ENCODE peak calls at places on chromosomes 16 and 17, in eight cellular contexts. L is NCI-H2081; N is fibroblast of villous mesenchyme; R is stimulated activated CD4-positive, alpha-beta T cell treated with anti-CD3 and anti-CD28 coated beads, Interleukin-4, amount 100 ng/mL, for 1 hour; G is GM06990; C is NCI-H1092 treated with DMSO at 0.1 percent for 48 hours; J is T-helper 9 cell; V is EH. O is an unnamed sample.

GRCh38 chr17:43790311-43790940 is 10.2 kb downstream of the CFAP97D1 start:
- DNase-seq in L (no peak), N (no peak), R (no peak), G (no peak), C (peak), J (no peak), V (no peak), O (no peak)

GRCh38 chr16:50088302-50088701 is 22.5 kb downstream of the HEATR3 start:
- DNase-seq in L (no peak), N (no peak), R (no peak), G (no peak), C (no peak), J (no peak), V (no peak), O (no peak)

GRCh38 chr17:4903051-4903818 is at the start of gene CHRNE:
- DNase-seq in L (peak), N (peak), R (peak), G (peak), C (peak), J (peak), V (peak), O (peak)

GRCh38 chr17:5785343-5785742 is 201.0 kb upstream of the NLRP1 start:
- DNase-seq in L (no peak), N (no peak), R (no peak), G (peak), C (no peak), J (no peak), V (peak), O (peak)

GRCh38 chr17:63113167-63113566 is 147.1 kb downstream of the TANC2 start:
- DNase-seq in L (no peak), N (peak), R (no peak), G (no peak), C (no peak), J (no peak), V (peak), O (no peak)

GRCh38 chr17:72931163-72931562 is 161.3 kb downstream of the SLC39A11 start:
- DNase-seq in L (no peak), N (no peak), R (no peak), G (no peak), C (no peak), J (no peak), V (no peak), O (no peak)

GRCh38 chr17:36503456-36504155 is 17.1 kb downstream of the ZNHIT3 start:
- DNase-seq in L (no peak), N (no peak), R (no peak), G (no peak), C (no peak), J (no peak), V (no peak), O (no peak)

GRCh38 chr17:17729620-17730249 is 48.5 kb downstream of the RAI1 start:
- DNase-seq in L (peak), N (no peak), R (peak), G (no peak), C (peak), J (peak), V (no peak), O (no peak)

GRCh38 chr17:44995602-44996001 is 27.5 kb upstream of the C1QL1 start:
- DNase-seq in L (no peak), N (no peak), R (no peak), G (no peak), C (no peak), J (no peak), V (no peak), O (no peak)

GRCh38 chr17:36611345-36612072 is 10.1 kb downstream of the MRM1 start:
- DNase-seq in L (no peak), N (peak), R (no peak), G (no peak), C (no peak), J (no peak), V (peak), O (peak)

GRCh38 chr17:10070690-10071089 is 127.7 kb downstream of the GAS7 start:
- DNase-seq in L (no peak), N (no peak), R (no peak), G (no peak), C (no peak), J (no peak), V (no peak), O (no peak)

GRCh38 chr17:83185023-83186002 is 105.9 kb downstream of the METRNL start:
- DNase-seq in L (no peak), N (no peak), R (no peak), G (no peak), C (no peak), J (no peak), V (no peak), O (no peak)

GRCh38 chr16:82627811-82628339 is 1.1 kb downstream of the CDH13 start:
- DNase-seq in L (no peak), N (no peak), R (no peak), G (no peak), C (no peak), J (no peak), V (peak), O (peak)

GRCh38 chr17:27553019-27553511 is 77.9 kb upstream of the LGALS9 start:
- DNase-seq in L (no peak), N (no peak), R (no peak), G (no peak), C (no peak), J (no peak), V (no peak), O (no peak)

GRCh38 chr17:44607836-44608690 is 48.2 kb upstream of the MEIOC start:
- DNase-seq in L (peak), N (peak), R (no peak), G (no peak), C (peak), J (no peak), V (peak), O (peak)

GRCh38 chr17:78403822-78404221 is 25.4 kb downstream of the PGS1 start:
- DNase-seq in L (no peak), N (no peak), R (no peak), G (no peak), C (no peak), J (no peak), V (no peak), O (no peak)